ENCODE peak calls at places on chromosomes 1 and 21, in eight cellular contexts. I is cardiac muscle cell, P is tibial nerve, M is thyroid gland, W is AG04450, K is uterus, G is RWPE1, R is heart right ventricle. C is an unnamed sample.

GRCh38 chr21:34311561-34312330 is 52.1 kb upstream of the KCNE2 start:
- DNase-seq in K (no peak), W (no peak), I (peak; percentile 14), M (no peak), R (peak; percentile 22), P (no peak), G (no peak), C (no peak)

GRCh38 chr1:158149175-158149574 is 31.5 kb upstream of the CD1D start:
- DNase-seq in K (peak; percentile 25), R (peak; percentile 35), M (no peak), P (no peak), I (no peak), G (no peak), W (no peak), C (no peak)

GRCh38 chr1:245538671-245539070 is 383.9 kb downstream of the KIF26B start:
- DNase-seq in I (no peak), M (no peak), G (peak; percentile 12), W (no peak), P (no peak), R (no peak), K (no peak), C (no peak)

GRCh38 chr1:47656719-47657685 is 219.2 kb downstream of the FOXD2 start:
- DNase-seq in M (no peak), P (peak; percentile 77), R (peak; percentile 52), W (peak; percentile 42), K (no peak), I (peak; percentile 75), G (no peak), C (peak; percentile 12)

GRCh38 chr1:111801071-111801850 is 45.6 kb downstream of the DDX20 start:
- DNase-seq in K (no peak), W (no peak), P (no peak), R (peak; percentile 65), G (no peak), M (no peak), I (no peak), C (no peak)

GRCh38 chr1:224333309-224333926 is 3.4 kb upstream of the NVL start:
- DNase-seq in I (peak; percentile 73), G (peak; percentile 46), P (no peak), M (no peak), K (no peak), R (peak; percentile 21), W (no peak), C (no peak)

GRCh38 chr1:7236844-7237515 is 451.7 kb downstream of the CAMTA1 start:
- DNase-seq in P (no peak), W (no peak), M (no peak), K (no peak), R (no peak), I (no peak), G (no peak), C (no peak)

GRCh38 chr1:88763649-88764406 is 79.8 kb downstream of the PKN2 start:
- DNase-seq in M (no peak), P (no peak), W (no peak), I (peak; percentile 13), K (no peak), R (no peak), G (no peak), C (no peak)

GRCh38 chr1:228097333-228098081 is 5.6 kb downstream of the C1orf35 start:
- DNase-seq in G (no peak), M (no peak), I (no peak), W (no peak), P (no peak), R (no peak), K (no peak), C (no peak)

DNA sequence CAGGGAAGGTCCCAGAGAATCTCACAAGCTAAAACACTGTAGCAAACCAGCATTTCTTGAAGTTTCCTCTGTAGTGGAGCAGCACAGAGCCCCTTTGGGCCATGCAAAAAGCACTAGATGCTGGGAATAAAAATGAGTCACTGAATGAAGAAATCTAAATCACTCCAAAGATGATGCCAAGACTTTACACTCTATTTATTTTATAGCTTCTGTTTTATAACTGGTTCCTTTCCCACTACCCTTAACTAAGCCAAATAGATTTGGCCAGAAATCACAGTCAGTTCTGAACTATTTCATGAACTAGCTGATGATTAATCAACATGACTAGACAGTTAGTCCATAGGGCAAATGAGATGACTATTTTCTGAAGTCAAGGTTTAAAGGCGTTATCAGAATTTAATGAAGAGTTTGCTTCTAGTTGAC is 89.5 kb downstream of the SCMH1 start:
- DNase-seq in K (peak; percentile 45), G (peak; percentile 68), R (no peak), P (no peak), W (peak; percentile 69), I (peak; percentile 86), M (no peak), C (no peak)
- H3K27ac ChIP-seq in K (peak overlapping the region; percentile 78), G (no peak overlapping the region), R (no peak overlapping the region), P (peak overlapping the region; percentile 80), W (peak overlapping the region; percentile 80), I (peak overlapping the region; percentile 93), M (no peak overlapping the region), C (no peak overlapping the region)

DNA sequence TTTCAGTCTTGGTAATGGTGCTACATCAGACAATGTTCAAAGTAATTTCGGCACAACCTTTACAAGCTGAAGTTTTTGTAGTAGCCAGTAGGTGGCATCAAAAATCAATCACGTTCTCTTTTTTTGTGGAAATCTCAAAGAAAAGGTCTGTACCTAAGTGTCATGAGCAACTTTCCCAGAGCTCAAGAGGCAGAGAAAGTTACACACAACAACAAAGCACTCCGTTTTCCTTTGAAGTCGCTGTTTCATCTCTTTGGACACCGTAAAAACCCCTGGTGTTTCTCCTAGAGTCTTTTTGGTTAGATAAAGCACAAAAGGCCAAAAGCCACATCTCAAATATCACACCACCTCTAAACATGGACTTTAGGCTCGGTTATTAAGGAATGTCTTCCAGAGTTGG is 131.6 kb downstream of the LHX8 start:
- DNase-seq in M (no peak), R (no peak), I (peak; percentile 52), P (no peak), W (no peak), G (peak; percentile 10), K (no peak), C (no peak)
- TF ChIP-seq CTCF in M (peak; percentile 74), R (peak; percentile 66), I (peak; percentile 66), P (peak; percentile 40), W (peak; percentile 61), G (peak; percentile 72), K (peak; percentile 25), C (peak; percentile 70)

DNA sequence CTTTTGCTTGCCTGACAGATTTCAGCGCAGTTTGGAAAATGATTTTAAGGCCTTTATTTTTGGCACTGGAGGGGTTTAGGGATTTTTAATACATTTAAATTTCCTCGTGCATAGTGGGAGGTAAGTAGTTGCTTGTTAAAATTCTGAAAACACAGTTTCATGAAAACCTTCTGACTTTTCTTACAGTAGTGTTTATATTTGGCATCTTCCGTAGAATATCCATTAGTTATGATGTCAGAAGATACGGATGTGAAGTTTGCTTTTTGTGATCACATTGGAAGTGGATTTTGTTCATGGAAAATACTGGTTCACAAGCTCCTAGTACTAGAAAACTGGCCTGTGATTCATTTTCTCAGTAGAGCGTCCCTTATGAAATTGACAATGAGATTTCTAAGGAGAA is 1.3 kb downstream of the RABGAP1L start:
- DNase-seq in I (no peak), R (no peak), P (no peak), W (no peak), G (no peak), M (no peak), K (no peak), C (no peak)
- H3K27ac ChIP-seq in I (no peak overlapping the region), R (peak overlapping the region; percentile 96), P (peak overlapping the region; percentile 91), W (no peak overlapping the region), G (peak overlapping the region; percentile 95), M (peak overlapping the region; percentile 95), K (no peak overlapping the region), C (no peak overlapping the region)

DNA sequence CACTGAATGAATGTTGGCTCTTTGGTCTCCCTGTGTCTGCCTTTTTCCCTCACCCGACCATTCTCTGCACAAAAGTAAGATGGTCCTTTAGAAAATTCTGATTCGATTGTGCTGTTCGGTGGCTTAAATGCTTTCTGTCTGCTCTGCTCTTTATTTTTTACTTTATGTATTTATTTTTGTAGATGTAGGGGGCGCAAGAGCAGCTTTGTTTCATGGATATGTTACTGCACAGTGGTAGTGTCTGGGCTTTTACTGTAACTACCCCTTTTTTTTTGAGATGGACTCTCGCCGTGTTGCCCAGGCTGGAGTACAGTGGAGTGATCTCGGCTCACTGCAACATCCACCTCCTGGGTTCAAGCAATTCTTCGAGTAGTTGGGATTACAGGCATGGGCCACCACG is 15.7 kb downstream of the NLRP3 start:
- DNase-seq in W (no peak), R (no peak), P (no peak), K (no peak), M (no peak), I (no peak), G (no peak), C (no peak)
- TF ChIP-seq CTCF in W (no peak), R (no peak), P (no peak), K (no peak), M (no peak), I (no peak), G (no peak), C (no peak)

GRCh38 chr1:30788580-30789387 is 31.2 kb upstream of the LAPTM5 start:
- DNase-seq in R (no peak), P (no peak), W (no peak), K (peak; percentile 35), M (no peak), I (no peak), G (no peak), C (peak; percentile 58)

GRCh38 chr1:30785714-30786113 is 28.1 kb upstream of the LAPTM5 start:
- DNase-seq in K (no peak), W (no peak), G (no peak), R (no peak), I (no peak), P (no peak), M (no peak), C (no peak)

GRCh38 chr1:30786264-30786991 is 28.9 kb upstream of the LAPTM5 start:
- DNase-seq in G (no peak), P (no peak), I (no peak), M (no peak), W (no peak), R (peak; percentile 40), K (no peak), C (peak; percentile 64)

GRCh38 chr1:30787856-30788495 is 30.4 kb upstream of the LAPTM5 start:
- DNase-seq in G (no peak), M (no peak), W (no peak), P (no peak), I (no peak), K (no peak), R (no peak), C (no peak)

DNA sequence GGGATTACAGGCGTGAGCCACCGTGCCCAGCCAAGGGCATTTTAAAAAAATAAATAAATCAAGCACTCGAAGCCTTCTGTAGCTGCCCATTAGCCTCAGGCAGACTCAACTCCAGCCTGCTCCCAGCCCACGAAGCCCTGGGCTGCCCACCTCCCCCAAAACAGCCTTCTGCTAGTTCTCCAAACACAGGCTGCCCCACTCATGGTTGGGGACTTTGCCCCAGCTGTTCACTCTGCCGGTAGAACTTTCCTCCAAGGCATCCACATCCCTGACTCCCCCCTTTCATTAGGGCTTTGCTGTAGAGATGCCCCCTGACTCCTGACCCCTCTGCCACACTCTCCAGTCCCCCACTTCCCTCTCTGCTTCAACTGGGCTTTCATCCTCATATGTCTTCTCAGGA is 29.7 kb upstream of the LAPTM5 start:
- DNase-seq in R (no peak), I (no peak), P (no peak), W (no peak), M (no peak), G (no peak), K (no peak), C (no peak)
- H3K27ac ChIP-seq in R (peak overlapping the region; percentile 19), I (no peak overlapping the region), P (peak overlapping the region; percentile 65), W (no peak overlapping the region), M (no peak overlapping the region), G (peak overlapping the region; percentile 58), K (no peak overlapping the region), C (peak overlapping the region; percentile 81)

C was measured in dorsolateral prefrontal cortex.